ENCODE peak calls at places on chromosomes 3 and 15, in four cellular contexts. B is heart right ventricle; I is H9; U is naive thymus-derived CD4-positive, alpha-beta T cell. K is an unnamed sample. For H3K4me1, the result is how much of the 10 kb centered on the place peaks cover.

GRCh38 chr3:43185256-43185655 is 79.4 kb upstream of the POMGNT2 start:
- DNase-seq in B (no peak), I (no peak), U (no peak), K (no peak)

GRCh38 chr3:152356870-152357276 is 88.1 kb downstream of the MBNL1 start:
- DNase-seq in B (no peak), I (no peak), U (no peak), K (no peak)

GRCh38 chr15:101773496-101774100 is 29.7 kb upstream of the OR4F6 start:
- DNase-seq in I (peak), U (no peak), B (no peak), K (no peak)

GRCh38 chr15:88918738-88919137 is 5.6 kb upstream of the MFGE8 start:
- DNase-seq in I (no peak), B (peak), U (no peak), K (peak)

GRCh38 chr3:25618043-25618442 is 46.7 kb downstream of the TOP2B start:
- DNase-seq in U (no peak), I (no peak), B (no peak), K (no peak)

GRCh38 chr15:82571722-82572222 is 31.5 kb upstream of the RPS17 start:
- DNase-seq in U (no peak), I (peak), B (peak), K (no peak)

GRCh38 chr15:25171111-25171811 is 216.5 kb downstream of the SNRPN start:
- DNase-seq in U (peak), I (peak), B (peak), K (no peak)

GRCh38 chr3:194067949-194068362 is 68.0 kb upstream of the HES1 start:
- DNase-seq in U (no peak), B (no peak), I (no peak), K (no peak)

GRCh38 chr3:63847718-63848450 is 15.7 kb downstream of the THOC7 start:
- DNase-seq in B (no peak), I (no peak), U (no peak), K (no peak)

GRCh38 chr3:123679712-123680386 is 95.0 kb upstream of the HACD2 start:
- DNase-seq in I (no peak), B (no peak), U (no peak), K (no peak)

GRCh38 chr15:60744826-60745225 is 265.9 kb upstream of the ICE2 start:
- DNase-seq in U (no peak), B (peak), I (no peak), K (no peak)

GRCh38 chr3:140942221-140943104 is 827 bp downstream of the SLC25A36 start:
- DNase-seq in U (peak), B (peak), I (peak), K (no peak)

GRCh38 chr3:35437381-35437780 is 201.9 kb upstream of the ARPP21 start:
- DNase-seq in I (no peak), B (no peak), U (no peak), K (no peak)

GRCh38 chr15:70503798-70504304 is 259.5 kb downstream of the UACA start:
- DNase-seq in U (no peak), I (no peak), B (no peak), K (no peak)
- H3K4me1 ChIP-seq in U (under half), I (under half), B (half or more), K (half or more)

GRCh38 chr3:195163719-195164572 is 107.0 kb downstream of the XXYLT1 start:
- DNase-seq in I (no peak), B (no peak), U (no peak), K (no peak)

GRCh38 chr3:195160908-195161434 is 110.0 kb downstream of the XXYLT1 start:
- DNase-seq in B (no peak), I (no peak), U (no peak), K (no peak)

GRCh38 chr3:195159819-195160175 is 111.2 kb downstream of the XXYLT1 start:
- DNase-seq in U (no peak), B (no peak), I (no peak), K (no peak)

GRCh38 chr3:195160257-195160898 is 110.6 kb downstream of the XXYLT1 start:
- DNase-seq in U (no peak), B (no peak), I (no peak), K (no peak)

DNA sequence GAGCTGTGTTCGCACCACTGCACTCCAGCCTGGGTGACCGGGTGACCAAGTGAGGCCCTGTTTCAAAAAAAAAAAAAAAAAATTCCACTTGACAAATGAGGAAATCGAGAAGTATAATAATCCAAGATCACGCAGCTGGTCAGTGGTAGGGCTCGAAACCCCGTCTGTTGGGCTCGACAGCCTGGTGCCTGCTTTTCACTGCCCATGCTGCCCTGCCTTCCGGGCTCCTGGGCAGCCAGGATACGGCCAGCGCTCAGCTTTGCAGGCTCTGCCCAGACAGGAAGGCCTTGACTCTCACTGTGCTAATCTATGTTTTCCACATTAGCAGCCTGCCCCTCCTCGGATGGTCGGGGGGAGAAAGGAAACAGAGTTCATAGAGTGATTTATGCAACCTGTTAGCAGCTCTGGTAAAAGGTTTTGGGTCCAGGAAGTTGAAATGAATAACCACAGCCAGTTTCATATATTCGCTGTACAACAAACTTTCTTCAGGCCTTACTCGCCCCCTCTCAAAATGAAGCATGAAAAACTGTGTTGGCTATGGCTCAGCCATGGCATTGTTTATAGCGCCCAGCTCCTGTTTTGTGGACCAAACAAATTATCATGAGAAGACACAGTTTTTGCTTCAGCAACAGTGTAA is 108.8 kb downstream of the XXYLT1 start:
- DNase-seq in I (no peak), B (no peak), U (no peak), K (no peak)
- H3K4me1 ChIP-seq in I (under half), B (half or more), U (under half), K (under half)

GRCh38 chr3:30623375-30623774 is 17.0 kb downstream of the TGFBR2 start:
- DNase-seq in U (no peak), B (no peak), I (no peak), K (no peak)
- H3K4me1 ChIP-seq in U (half or more), B (half or more), I (under half), K (under half)

GRCh38 chr15:38253448-38253847 is 812 bp downstream of the SPRED1 start:
- DNase-seq in I (no peak), U (no peak), B (no peak), K (no peak)
- H3K4me1 ChIP-seq in I (under half), U (under half), B (under half), K (under half)

GRCh38 chr3:49413338-49413734 is 1.1 kb downstream of the TCTA start:
- DNase-seq in U (no peak), I (no peak), B (no peak), K (no peak)
- H3K4me1 ChIP-seq in U (half or more), I (under half), B (half or more), K (under half)

GRCh38 chr3:45606991-45607712 is 12.6 kb downstream of the LIMD1 start:
- DNase-seq in I (no peak), U (no peak), B (peak), K (no peak)
- H3K4me1 ChIP-seq in I (under half), U (under half), B (half or more), K (under half)

GRCh38 chr3:66406186-66406585 is 94.6 kb downstream of the LRIG1 start:
- DNase-seq in U (no peak), I (no peak), B (no peak), K (no peak)
- H3K4me1 ChIP-seq in U (under half), I (under half), B (under half), K (under half)

K was measured in Panc1.